ENCODE peak calls at places on chromosomes 3 and 15, in nine cellular contexts. One of them, this sample, is unnamed.

GRCh38 chr3:71101014-71101413 is 482.5 kb downstream of the FOXP1 start:
- DNase-seq in NCI-H460: no peak
- DNase-seq in activated gamma-delta T cell: no peak
- DNase-seq in mucosa of gallbladder: no peak
- DNase-seq in astrocyte: peak; percentile 78
- DNase-seq in stimulated activated CD4-positive, alpha-beta T cell treated with anti-CD3 and anti-CD28 coated beads, Interleukin-2, amount 100 ng/mL, for 24 hours: no peak
- DNase-seq in activated CD4-positive, alpha-beta T cell treated with anti-CD3 and anti-CD28 coated beads, Interleukin-2, amount 50 U/mL, for 4 hours: no peak
- DNase-seq in GM23248: peak; percentile 87
- DNase-seq in psoas muscle: no peak
- DNase-seq in this sample: no peak

GRCh38 chr15:31016446-31016915 is 25.1 kb upstream of the MTMR10 start:
- DNase-seq in activated gamma-delta T cell: no peak
- DNase-seq in activated CD4-positive, alpha-beta T cell treated with anti-CD3 and anti-CD28 coated beads, Interleukin-2, amount 50 U/mL, for 4 hours: no peak
- DNase-seq in GM23248: peak; percentile 60
- DNase-seq in NCI-H460: no peak
- DNase-seq in stimulated activated CD4-positive, alpha-beta T cell treated with anti-CD3 and anti-CD28 coated beads, Interleukin-2, amount 100 ng/mL, for 24 hours: no peak
- DNase-seq in psoas muscle: no peak
- DNase-seq in mucosa of gallbladder: peak; percentile 42
- DNase-seq in astrocyte: peak; percentile 89
- DNase-seq in this sample: no peak

GRCh38 chr3:52793702-52794611 is 639 bp upstream of the ITIH3 start:
- DNase-seq in activated CD4-positive, alpha-beta T cell treated with anti-CD3 and anti-CD28 coated beads, Interleukin-2, amount 50 U/mL, for 4 hours: no peak
- DNase-seq in NCI-H460: no peak
- DNase-seq in activated gamma-delta T cell: no peak
- DNase-seq in GM23248: no peak
- DNase-seq in psoas muscle: no peak
- DNase-seq in stimulated activated CD4-positive, alpha-beta T cell treated with anti-CD3 and anti-CD28 coated beads, Interleukin-2, amount 100 ng/mL, for 24 hours: no peak
- DNase-seq in mucosa of gallbladder: no peak
- DNase-seq in astrocyte: no peak
- DNase-seq in this sample: no peak

GRCh38 chr3:120816728-120817127 is 74.2 kb downstream of the GTF2E1 start:
- DNase-seq in stimulated activated CD4-positive, alpha-beta T cell treated with anti-CD3 and anti-CD28 coated beads, Interleukin-2, amount 100 ng/mL, for 24 hours: no peak
- DNase-seq in activated CD4-positive, alpha-beta T cell treated with anti-CD3 and anti-CD28 coated beads, Interleukin-2, amount 50 U/mL, for 4 hours: no peak
- DNase-seq in NCI-H460: no peak
- DNase-seq in GM23248: no peak
- DNase-seq in mucosa of gallbladder: no peak
- DNase-seq in astrocyte: no peak
- DNase-seq in psoas muscle: no peak
- DNase-seq in activated gamma-delta T cell: no peak
- DNase-seq in this sample: no peak

GRCh38 chr3:144566320-144566719 is 594.7 kb downstream of the DIPK2A start:
- DNase-seq in astrocyte: no peak
- DNase-seq in GM23248: no peak
- DNase-seq in mucosa of gallbladder: no peak
- DNase-seq in NCI-H460: no peak
- DNase-seq in activated CD4-positive, alpha-beta T cell treated with anti-CD3 and anti-CD28 coated beads, Interleukin-2, amount 50 U/mL, for 4 hours: no peak
- DNase-seq in psoas muscle: no peak
- DNase-seq in activated gamma-delta T cell: no peak
- DNase-seq in stimulated activated CD4-positive, alpha-beta T cell treated with anti-CD3 and anti-CD28 coated beads, Interleukin-2, amount 100 ng/mL, for 24 hours: no peak
- DNase-seq in this sample: no peak

GRCh38 chr3:45180051-45180450 is 33.9 kb upstream of the CDCP1 start:
- DNase-seq in stimulated activated CD4-positive, alpha-beta T cell treated with anti-CD3 and anti-CD28 coated beads, Interleukin-2, amount 100 ng/mL, for 24 hours: no peak
- DNase-seq in GM23248: peak; percentile 90
- DNase-seq in astrocyte: peak; percentile 62
- DNase-seq in NCI-H460: no peak
- DNase-seq in psoas muscle: no peak
- DNase-seq in activated gamma-delta T cell: no peak
- DNase-seq in mucosa of gallbladder: no peak
- DNase-seq in activated CD4-positive, alpha-beta T cell treated with anti-CD3 and anti-CD28 coated beads, Interleukin-2, amount 50 U/mL, for 4 hours: no peak
- DNase-seq in this sample: no peak

GRCh38 chr3:140586311-140586710 is 91.6 kb upstream of the TRIM42 start:
- DNase-seq in mucosa of gallbladder: no peak
- DNase-seq in stimulated activated CD4-positive, alpha-beta T cell treated with anti-CD3 and anti-CD28 coated beads, Interleukin-2, amount 100 ng/mL, for 24 hours: no peak
- DNase-seq in GM23248: peak; percentile 32
- DNase-seq in activated CD4-positive, alpha-beta T cell treated with anti-CD3 and anti-CD28 coated beads, Interleukin-2, amount 50 U/mL, for 4 hours: no peak
- DNase-seq in astrocyte: no peak
- DNase-seq in activated gamma-delta T cell: no peak
- DNase-seq in psoas muscle: no peak
- DNase-seq in NCI-H460: no peak
- DNase-seq in this sample: no peak

GRCh38 chr3:10317961-10318350 is 3.0 kb downstream of the SEC13 start:
- DNase-seq in psoas muscle: no peak
- DNase-seq in mucosa of gallbladder: no peak
- DNase-seq in NCI-H460: no peak
- DNase-seq in activated CD4-positive, alpha-beta T cell treated with anti-CD3 and anti-CD28 coated beads, Interleukin-2, amount 50 U/mL, for 4 hours: no peak
- DNase-seq in astrocyte: no peak
- DNase-seq in activated gamma-delta T cell: no peak
- DNase-seq in GM23248: no peak
- DNase-seq in stimulated activated CD4-positive, alpha-beta T cell treated with anti-CD3 and anti-CD28 coated beads, Interleukin-2, amount 100 ng/mL, for 24 hours: no peak
- DNase-seq in this sample: no peak

GRCh38 chr3:135990903-135991302 is 25.4 kb downstream of the PPP2R3A start:
- DNase-seq in stimulated activated CD4-positive, alpha-beta T cell treated with anti-CD3 and anti-CD28 coated beads, Interleukin-2, amount 100 ng/mL, for 24 hours: no peak
- DNase-seq in mucosa of gallbladder: no peak
- DNase-seq in NCI-H460: no peak
- DNase-seq in activated CD4-positive, alpha-beta T cell treated with anti-CD3 and anti-CD28 coated beads, Interleukin-2, amount 50 U/mL, for 4 hours: no peak
- DNase-seq in psoas muscle: no peak
- DNase-seq in activated gamma-delta T cell: no peak
- DNase-seq in astrocyte: no peak
- DNase-seq in GM23248: no peak
- DNase-seq in this sample: no peak

GRCh38 chr15:45616901-45617323 is 17.9 kb upstream of the SQOR start:
- DNase-seq in psoas muscle: no peak
- DNase-seq in mucosa of gallbladder: no peak
- DNase-seq in activated gamma-delta T cell: no peak
- DNase-seq in astrocyte: no peak
- DNase-seq in NCI-H460: no peak
- DNase-seq in stimulated activated CD4-positive, alpha-beta T cell treated with anti-CD3 and anti-CD28 coated beads, Interleukin-2, amount 100 ng/mL, for 24 hours: no peak
- DNase-seq in GM23248: peak; percentile 53
- DNase-seq in activated CD4-positive, alpha-beta T cell treated with anti-CD3 and anti-CD28 coated beads, Interleukin-2, amount 50 U/mL, for 4 hours: no peak
- DNase-seq in this sample: no peak

This sample was measured in sciatic nerve.